ENCODE peak calls at places on chromosomes 4 and X, in seven cellular contexts. One of them, this sample, is unnamed.

GRCh38 chr4:44120646-44121045 is 328.0 kb downstream of the KCTD8 start:
- DNase-seq in astrocyte: no peak
- DNase-seq in tibial nerve: no peak
- DNase-seq in pancreas: no peak
- DNase-seq in heart right ventricle: no peak
- DNase-seq in thyroid gland: no peak
- DNase-seq in uterus: no peak
- DNase-seq in this sample: no peak

GRCh38 chrX:72050011-72050410 is 81.7 kb downstream of the RTL5 start:
- DNase-seq in astrocyte: no peak
- DNase-seq in tibial nerve: no peak
- DNase-seq in pancreas: no peak
- DNase-seq in heart right ventricle: no peak
- DNase-seq in thyroid gland: no peak
- DNase-seq in uterus: no peak
- DNase-seq in this sample: no peak

GRCh38 chrX:63506320-63506719 is 155.2 kb upstream of the SPIN4 start:
- DNase-seq in astrocyte: peak; percentile 18
- DNase-seq in tibial nerve: no peak
- DNase-seq in pancreas: no peak
- DNase-seq in heart right ventricle: no peak
- DNase-seq in thyroid gland: no peak
- DNase-seq in uterus: no peak
- DNase-seq in this sample: no peak

GRCh38 chr4:143046906-143047305 is 137.8 kb upstream of the USP38 start:
- DNase-seq in astrocyte: no peak
- DNase-seq in tibial nerve: no peak
- DNase-seq in pancreas: no peak
- DNase-seq in heart right ventricle: no peak
- DNase-seq in thyroid gland: no peak
- DNase-seq in uterus: no peak
- DNase-seq in this sample: no peak

GRCh38 chr4:86846921-86847320 is 2.3 kb downstream of the SLC10A6 start:
- DNase-seq in astrocyte: peak; percentile 41
- DNase-seq in tibial nerve: no peak
- DNase-seq in pancreas: no peak
- DNase-seq in heart right ventricle: no peak
- DNase-seq in thyroid gland: no peak
- DNase-seq in uterus: no peak
- DNase-seq in this sample: no peak

GRCh38 chr4:62366944-62367343 is 1166.8 kb downstream of the ADGRL3 start:
- DNase-seq in astrocyte: no peak
- DNase-seq in tibial nerve: no peak
- DNase-seq in pancreas: no peak
- DNase-seq in heart right ventricle: no peak
- DNase-seq in thyroid gland: no peak
- DNase-seq in uterus: no peak
- DNase-seq in this sample: no peak

GRCh38 chrX:3362956-3363355 is 16.5 kb upstream of the MXRA5 start:
- DNase-seq in astrocyte: no peak
- DNase-seq in tibial nerve: no peak
- DNase-seq in pancreas: no peak
- DNase-seq in heart right ventricle: no peak
- DNase-seq in thyroid gland: peak; percentile 68
- DNase-seq in uterus: no peak
- DNase-seq in this sample: no peak

GRCh38 chrX:45756562-45756961 is 555.9 kb upstream of the DIPK2B start:
- DNase-seq in astrocyte: peak; percentile 31
- DNase-seq in tibial nerve: no peak
- DNase-seq in pancreas: no peak
- DNase-seq in heart right ventricle: no peak
- DNase-seq in thyroid gland: peak; percentile 70
- DNase-seq in uterus: no peak
- DNase-seq in this sample: no peak

GRCh38 chrX:131734621-131735020 is 190.7 kb downstream of the OR13H1 start:
- DNase-seq in astrocyte: peak; percentile 49
- DNase-seq in tibial nerve: no peak
- DNase-seq in pancreas: peak; percentile 90
- DNase-seq in heart right ventricle: no peak
- DNase-seq in thyroid gland: no peak
- DNase-seq in uterus: peak; percentile 87
- DNase-seq in this sample: no peak

GRCh38 chr4:8756816-8757215 is 114.8 kb downstream of the HMX1 start:
- DNase-seq in astrocyte: no peak
- DNase-seq in tibial nerve: no peak
- DNase-seq in pancreas: no peak
- DNase-seq in heart right ventricle: no peak
- DNase-seq in thyroid gland: no peak
- DNase-seq in uterus: no peak
- DNase-seq in this sample: no peak

GRCh38 chr4:52578951-52579350 is 80.2 kb downstream of the USP46 start:
- DNase-seq in astrocyte: no peak
- DNase-seq in tibial nerve: no peak
- DNase-seq in pancreas: no peak
- DNase-seq in heart right ventricle: no peak
- DNase-seq in thyroid gland: no peak
- DNase-seq in uterus: no peak
- DNase-seq in this sample: no peak

GRCh38 chr4:72136429-72136828 is 104.6 kb downstream of the NPFFR2 start:
- DNase-seq in astrocyte: peak; percentile 28
- DNase-seq in tibial nerve: no peak
- DNase-seq in pancreas: no peak
- DNase-seq in heart right ventricle: no peak
- DNase-seq in thyroid gland: no peak
- DNase-seq in uterus: no peak
- DNase-seq in this sample: no peak

GRCh38 chr4:40881096-40881495 is 131.3 kb downstream of the NSUN7 start:
- DNase-seq in astrocyte: no peak
- DNase-seq in tibial nerve: no peak
- DNase-seq in pancreas: no peak
- DNase-seq in heart right ventricle: no peak
- DNase-seq in thyroid gland: no peak
- DNase-seq in uterus: no peak
- DNase-seq in this sample: no peak

GRCh38 chrX:151019837-151020236 is 36.7 kb downstream of the HMGB3 start:
- DNase-seq in astrocyte: no peak
- DNase-seq in tibial nerve: no peak
- DNase-seq in pancreas: no peak
- DNase-seq in heart right ventricle: no peak
- DNase-seq in thyroid gland: no peak
- DNase-seq in uterus: no peak
- DNase-seq in this sample: no peak

GRCh38 chr4:16079046-16079445 is 4.8 kb downstream of the PROM1 start:
- DNase-seq in astrocyte: peak; percentile 26
- DNase-seq in tibial nerve: no peak
- DNase-seq in pancreas: no peak
- DNase-seq in heart right ventricle: no peak
- DNase-seq in thyroid gland: no peak
- DNase-seq in uterus: no peak
- DNase-seq in this sample: no peak

GRCh38 chr4:54971474-54971950 is 153.9 kb downstream of the KDR start:
- DNase-seq in astrocyte: peak; percentile 35
- DNase-seq in tibial nerve: no peak
- DNase-seq in pancreas: no peak
- DNase-seq in heart right ventricle: no peak
- DNase-seq in thyroid gland: no peak
- DNase-seq in uterus: peak; percentile 26
- DNase-seq in this sample: no peak

GRCh38 chr4:163620738-163621137 is 126.2 kb downstream of the TMA16 start:
- DNase-seq in astrocyte: no peak
- DNase-seq in tibial nerve: no peak
- DNase-seq in pancreas: no peak
- DNase-seq in heart right ventricle: no peak
- DNase-seq in thyroid gland: no peak
- DNase-seq in uterus: no peak
- DNase-seq in this sample: no peak

GRCh38 chr4:110667670-110668069 is 44.8 kb upstream of the PITX2 start:
- DNase-seq in astrocyte: no peak
- DNase-seq in tibial nerve: no peak
- DNase-seq in pancreas: no peak
- DNase-seq in heart right ventricle: no peak
- DNase-seq in thyroid gland: no peak
- DNase-seq in uterus: no peak
- DNase-seq in this sample: no peak

GRCh38 chrX:69000857-69001256 is 164.4 kb downstream of the PJA1 start:
- DNase-seq in astrocyte: no peak
- DNase-seq in tibial nerve: no peak
- DNase-seq in pancreas: no peak
- DNase-seq in heart right ventricle: no peak
- DNase-seq in thyroid gland: no peak
- DNase-seq in uterus: no peak
- DNase-seq in this sample: no peak

GRCh38 chrX:7228226-7228625 is 80.3 kb upstream of the PUDP start:
- DNase-seq in astrocyte: no peak
- DNase-seq in tibial nerve: no peak
- DNase-seq in pancreas: no peak
- DNase-seq in heart right ventricle: no peak
- DNase-seq in thyroid gland: no peak
- DNase-seq in uterus: no peak
- DNase-seq in this sample: no peak

GRCh38 chr4:14621731-14622459 is 380.4 kb upstream of the CPEB2 start:
- DNase-seq in astrocyte: no peak
- DNase-seq in tibial nerve: no peak
- DNase-seq in pancreas: no peak
- DNase-seq in heart right ventricle: no peak
- DNase-seq in thyroid gland: no peak
- DNase-seq in uterus: no peak
- DNase-seq in this sample: no peak

GRCh38 chr4:14632041-14632440 is 370.2 kb upstream of the CPEB2 start:
- DNase-seq in astrocyte: no peak
- DNase-seq in tibial nerve: no peak
- DNase-seq in pancreas: no peak
- DNase-seq in heart right ventricle: no peak
- DNase-seq in thyroid gland: no peak
- DNase-seq in uterus: no peak
- DNase-seq in this sample: no peak

DNA sequence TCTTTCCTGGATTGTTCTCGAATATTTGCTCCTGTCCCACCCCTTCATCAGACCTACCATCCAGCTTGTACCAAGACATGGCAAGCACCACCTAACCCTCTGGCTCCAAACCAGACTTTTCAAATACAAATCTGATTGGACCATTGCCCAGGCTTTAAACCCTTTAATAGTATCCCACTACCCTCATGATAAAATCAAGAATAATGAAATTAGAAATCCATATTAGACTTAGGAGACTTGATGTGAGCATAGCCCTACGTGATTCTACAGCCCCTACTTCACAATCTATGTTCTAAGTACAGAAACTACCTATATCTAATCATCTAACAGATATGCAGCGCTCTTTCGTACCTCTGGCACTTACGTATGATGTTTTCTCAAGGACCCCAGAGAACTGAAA is 375.2 kb upstream of the CPEB2 start:
- DNase-seq in astrocyte: no peak
- DNase-seq in tibial nerve: no peak
- DNase-seq in pancreas: no peak
- DNase-seq in heart right ventricle: no peak
- DNase-seq in thyroid gland: no peak
- DNase-seq in uterus: no peak
- DNase-seq in this sample: no peak
- H3K9me3 ChIP-seq in astrocyte: no peaks in the 10 kb centered on the region
- H3K9me3 ChIP-seq in tibial nerve: no peaks in the 10 kb centered on the region
- H3K9me3 ChIP-seq in pancreas: no peaks in the 10 kb centered on the region
- H3K9me3 ChIP-seq in heart right ventricle: no peaks in the 10 kb centered on the region
- H3K9me3 ChIP-seq in thyroid gland: no peaks in the 10 kb centered on the region
- H3K9me3 ChIP-seq in uterus: no peaks in the 10 kb centered on the region
- H3K9me3 ChIP-seq in this sample: no peaks in the 10 kb centered on the region

GRCh38 chr4:4962928-4963327 is 56.3 kb downstream of the CYTL1 start:
- DNase-seq in astrocyte: no peak
- DNase-seq in tibial nerve: no peak
- DNase-seq in pancreas: no peak
- DNase-seq in heart right ventricle: no peak
- DNase-seq in thyroid gland: no peak
- DNase-seq in uterus: no peak
- DNase-seq in this sample: no peak

GRCh38 chr4:4961936-4962335 is 57.3 kb downstream of the CYTL1 start:
- DNase-seq in astrocyte: no peak
- DNase-seq in tibial nerve: no peak
- DNase-seq in pancreas: no peak
- DNase-seq in heart right ventricle: no peak
- DNase-seq in thyroid gland: no peak
- DNase-seq in uterus: no peak
- DNase-seq in this sample: no peak

DNA sequence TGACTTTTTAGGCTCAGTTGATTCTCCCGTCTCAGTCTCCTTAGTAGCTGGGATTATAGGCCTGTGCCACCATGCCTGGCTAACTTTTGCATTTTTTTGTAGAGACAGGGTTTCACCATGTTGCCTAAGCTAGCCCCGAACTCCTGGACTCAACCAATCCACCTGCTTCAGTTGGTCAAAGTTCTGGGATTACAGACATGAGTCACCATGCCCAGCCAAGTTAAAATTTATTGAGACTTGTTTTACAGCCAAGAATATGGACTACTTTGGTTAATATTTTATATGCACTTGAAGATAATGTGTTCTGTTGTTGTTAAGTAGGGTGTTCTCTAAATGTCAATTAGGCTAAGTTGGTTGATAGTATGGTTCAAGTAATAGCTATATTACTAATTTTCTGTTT is 58.7 kb downstream of the CYTL1 start:
- DNase-seq in astrocyte: no peak
- DNase-seq in tibial nerve: no peak
- DNase-seq in pancreas: no peak
- DNase-seq in heart right ventricle: no peak
- DNase-seq in thyroid gland: no peak
- DNase-seq in uterus: no peak
- DNase-seq in this sample: no peak
- H3K9me3 ChIP-seq in astrocyte: peaks cover 10% of the 10 kb centered on the region
- H3K9me3 ChIP-seq in tibial nerve: peaks cover 21% of the 10 kb centered on the region
- H3K9me3 ChIP-seq in pancreas: no peaks in the 10 kb centered on the region
- H3K9me3 ChIP-seq in heart right ventricle: peaks cover 13% of the 10 kb centered on the region
- H3K9me3 ChIP-seq in thyroid gland: no peaks in the 10 kb centered on the region
- H3K9me3 ChIP-seq in uterus: no peaks in the 10 kb centered on the region
- H3K9me3 ChIP-seq in this sample: no peaks in the 10 kb centered on the region

GRCh38 chrX:1138476-1138875 is 74.0 kb downstream of the CRLF2 start:
- DNase-seq in astrocyte: no peak
- DNase-seq in tibial nerve: no peak
- DNase-seq in pancreas: no peak
- DNase-seq in heart right ventricle: no peak
- DNase-seq in thyroid gland: no peak
- DNase-seq in uterus: no peak
- DNase-seq in this sample: no peak
- H3K9me3 ChIP-seq in astrocyte: peaks cover 8% of the 10 kb centered on the region
- H3K9me3 ChIP-seq in tibial nerve: no peaks in the 10 kb centered on the region
- H3K9me3 ChIP-seq in pancreas: no peaks in the 10 kb centered on the region
- H3K9me3 ChIP-seq in heart right ventricle: no peaks in the 10 kb centered on the region
- H3K9me3 ChIP-seq in thyroid gland: no peaks in the 10 kb centered on the region
- H3K9me3 ChIP-seq in uterus: no peaks in the 10 kb centered on the region
- H3K9me3 ChIP-seq in this sample: no peaks in the 10 kb centered on the region

GRCh38 chr4:146621-147020 is 22.3 kb downstream of the ZNF718 start:
- DNase-seq in astrocyte: no peak
- DNase-seq in tibial nerve: no peak
- DNase-seq in pancreas: no peak
- DNase-seq in heart right ventricle: no peak
- DNase-seq in thyroid gland: no peak
- DNase-seq in uterus: no peak
- DNase-seq in this sample: no peak
- H3K9me3 ChIP-seq in astrocyte: peaks cover 15% of the 10 kb centered on the region
- H3K9me3 ChIP-seq in tibial nerve: peaks cover 93% of the 10 kb centered on the region
- H3K9me3 ChIP-seq in pancreas: peaks cover 20% of the 10 kb centered on the region
- H3K9me3 ChIP-seq in heart right ventricle: peaks cover 60% of the 10 kb centered on the region
- H3K9me3 ChIP-seq in thyroid gland: no peaks in the 10 kb centered on the region
- H3K9me3 ChIP-seq in uterus: no peaks in the 10 kb centered on the region
- H3K9me3 ChIP-seq in this sample: peaks cover 34% of the 10 kb centered on the region

GRCh38 chr4:14596904-14597303 is 405.4 kb upstream of the CPEB2 start:
- DNase-seq in astrocyte: no peak
- DNase-seq in tibial nerve: no peak
- DNase-seq in pancreas: no peak
- DNase-seq in heart right ventricle: no peak
- DNase-seq in thyroid gland: no peak
- DNase-seq in uterus: no peak
- DNase-seq in this sample: no peak
- H3K9me3 ChIP-seq in astrocyte: no peaks in the 10 kb centered on the region
- H3K9me3 ChIP-seq in tibial nerve: no peaks in the 10 kb centered on the region
- H3K9me3 ChIP-seq in pancreas: no peaks in the 10 kb centered on the region
- H3K9me3 ChIP-seq in heart right ventricle: no peaks in the 10 kb centered on the region
- H3K9me3 ChIP-seq in thyroid gland: no peaks in the 10 kb centered on the region
- H3K9me3 ChIP-seq in uterus: no peaks in the 10 kb centered on the region
- H3K9me3 ChIP-seq in this sample: no peaks in the 10 kb centered on the region

This sample was measured in T-helper 17 cell.